ENCODE peak calls at places on chromosomes 6 and 20, in eight cellular contexts. One of them, this sample, is unnamed.

GRCh38 chr6:5695260-5696245 is 311.2 kb downstream of the NRN1 start:
- DNase-seq in AG08396: peak; percentile 60
- DNase-seq in T-helper 2 cell: no peak
- DNase-seq in GM12878: no peak
- DNase-seq in stimulated activated CD4-positive, alpha-beta T cell treated with anti-CD3 and anti-CD28 coated beads, TNF-alpha, amount 100 ng/mL, for 48 hours: no peak
- DNase-seq in activated T-cell treated with anti-CD3 and anti-CD28 coated beads for 24 hours: no peak
- DNase-seq in cardiac muscle cell: no peak
- DNase-seq in T1000: no peak
- DNase-seq in this sample: peak; percentile 15

GRCh38 chr6:43096451-43097097 is 20.5 kb downstream of the PTK7 start:
- DNase-seq in AG08396: peak; percentile 61
- DNase-seq in T-helper 2 cell: no peak
- DNase-seq in GM12878: no peak
- DNase-seq in stimulated activated CD4-positive, alpha-beta T cell treated with anti-CD3 and anti-CD28 coated beads, TNF-alpha, amount 100 ng/mL, for 48 hours: no peak
- DNase-seq in activated T-cell treated with anti-CD3 and anti-CD28 coated beads for 24 hours: no peak
- DNase-seq in cardiac muscle cell: no peak
- DNase-seq in T1000: peak; percentile 61
- DNase-seq in this sample: no peak

GRCh38 chr6:2768125-2768524 is 2.9 kb downstream of the WRNIP1 start:
- DNase-seq in AG08396: no peak
- DNase-seq in T-helper 2 cell: no peak
- DNase-seq in GM12878: no peak
- DNase-seq in stimulated activated CD4-positive, alpha-beta T cell treated with anti-CD3 and anti-CD28 coated beads, TNF-alpha, amount 100 ng/mL, for 48 hours: no peak
- DNase-seq in activated T-cell treated with anti-CD3 and anti-CD28 coated beads for 24 hours: no peak
- DNase-seq in cardiac muscle cell: no peak
- DNase-seq in T1000: no peak
- DNase-seq in this sample: no peak

GRCh38 chr6:23228439-23229024 is 659.2 kb downstream of the HDGFL1 start:
- DNase-seq in AG08396: no peak
- DNase-seq in T-helper 2 cell: no peak
- DNase-seq in GM12878: no peak
- DNase-seq in stimulated activated CD4-positive, alpha-beta T cell treated with anti-CD3 and anti-CD28 coated beads, TNF-alpha, amount 100 ng/mL, for 48 hours: no peak
- DNase-seq in activated T-cell treated with anti-CD3 and anti-CD28 coated beads for 24 hours: no peak
- DNase-seq in cardiac muscle cell: no peak
- DNase-seq in T1000: peak; percentile 41
- DNase-seq in this sample: no peak

GRCh38 chr20:45593498-45593897 is 14.4 kb upstream of the WFDC8 start:
- DNase-seq in AG08396: no peak
- DNase-seq in T-helper 2 cell: no peak
- DNase-seq in GM12878: no peak
- DNase-seq in stimulated activated CD4-positive, alpha-beta T cell treated with anti-CD3 and anti-CD28 coated beads, TNF-alpha, amount 100 ng/mL, for 48 hours: no peak
- DNase-seq in activated T-cell treated with anti-CD3 and anti-CD28 coated beads for 24 hours: no peak
- DNase-seq in cardiac muscle cell: no peak
- DNase-seq in T1000: no peak
- DNase-seq in this sample: no peak

GRCh38 chr6:132161283-132161682 is 210.1 kb upstream of the CCN2 start:
- DNase-seq in AG08396: peak; percentile 22
- DNase-seq in T-helper 2 cell: no peak
- DNase-seq in GM12878: no peak
- DNase-seq in stimulated activated CD4-positive, alpha-beta T cell treated with anti-CD3 and anti-CD28 coated beads, TNF-alpha, amount 100 ng/mL, for 48 hours: no peak
- DNase-seq in activated T-cell treated with anti-CD3 and anti-CD28 coated beads for 24 hours: no peak
- DNase-seq in cardiac muscle cell: peak; percentile 31
- DNase-seq in T1000: no peak
- DNase-seq in this sample: peak; percentile 54

GRCh38 chr6:25223421-25224052 is 55.6 kb upstream of the CARMIL1 start:
- DNase-seq in AG08396: peak; percentile 69
- DNase-seq in T-helper 2 cell: peak; percentile 54
- DNase-seq in GM12878: peak; percentile 19
- DNase-seq in stimulated activated CD4-positive, alpha-beta T cell treated with anti-CD3 and anti-CD28 coated beads, TNF-alpha, amount 100 ng/mL, for 48 hours: peak; percentile 30
- DNase-seq in activated T-cell treated with anti-CD3 and anti-CD28 coated beads for 24 hours: peak; percentile 52
- DNase-seq in cardiac muscle cell: peak; percentile 71
- DNase-seq in T1000: peak; percentile 22
- DNase-seq in this sample: peak; percentile 65

GRCh38 chr6:14858808-14859207 is 387.1 kb upstream of the JARID2 start:
- DNase-seq in AG08396: no peak
- DNase-seq in T-helper 2 cell: no peak
- DNase-seq in GM12878: no peak
- DNase-seq in stimulated activated CD4-positive, alpha-beta T cell treated with anti-CD3 and anti-CD28 coated beads, TNF-alpha, amount 100 ng/mL, for 48 hours: no peak
- DNase-seq in activated T-cell treated with anti-CD3 and anti-CD28 coated beads for 24 hours: peak; percentile 16
- DNase-seq in cardiac muscle cell: no peak
- DNase-seq in T1000: no peak
- DNase-seq in this sample: no peak

GRCh38 chr6:17964633-17965032 is 22.8 kb downstream of the KIF13A start:
- DNase-seq in AG08396: no peak
- DNase-seq in T-helper 2 cell: no peak
- DNase-seq in GM12878: no peak
- DNase-seq in stimulated activated CD4-positive, alpha-beta T cell treated with anti-CD3 and anti-CD28 coated beads, TNF-alpha, amount 100 ng/mL, for 48 hours: no peak
- DNase-seq in activated T-cell treated with anti-CD3 and anti-CD28 coated beads for 24 hours: no peak
- DNase-seq in cardiac muscle cell: no peak
- DNase-seq in T1000: no peak
- DNase-seq in this sample: no peak

GRCh38 chr6:167761794-167762258 is 64.9 kb upstream of the AFDN start:
- DNase-seq in AG08396: no peak
- DNase-seq in T-helper 2 cell: no peak
- DNase-seq in GM12878: no peak
- DNase-seq in stimulated activated CD4-positive, alpha-beta T cell treated with anti-CD3 and anti-CD28 coated beads, TNF-alpha, amount 100 ng/mL, for 48 hours: no peak
- DNase-seq in activated T-cell treated with anti-CD3 and anti-CD28 coated beads for 24 hours: no peak
- DNase-seq in cardiac muscle cell: no peak
- DNase-seq in T1000: no peak
- DNase-seq in this sample: no peak

GRCh38 chr20:17473662-17474061 is 57.5 kb downstream of the BFSP1 start:
- DNase-seq in AG08396: no peak
- DNase-seq in T-helper 2 cell: no peak
- DNase-seq in GM12878: no peak
- DNase-seq in stimulated activated CD4-positive, alpha-beta T cell treated with anti-CD3 and anti-CD28 coated beads, TNF-alpha, amount 100 ng/mL, for 48 hours: no peak
- DNase-seq in activated T-cell treated with anti-CD3 and anti-CD28 coated beads for 24 hours: no peak
- DNase-seq in cardiac muscle cell: no peak
- DNase-seq in T1000: no peak
- DNase-seq in this sample: no peak

GRCh38 chr20:57384953-57385761 is 6.0 kb upstream of the RBM38 start:
- DNase-seq in AG08396: no peak
- DNase-seq in T-helper 2 cell: no peak
- DNase-seq in GM12878: no peak
- DNase-seq in stimulated activated CD4-positive, alpha-beta T cell treated with anti-CD3 and anti-CD28 coated beads, TNF-alpha, amount 100 ng/mL, for 48 hours: no peak
- DNase-seq in activated T-cell treated with anti-CD3 and anti-CD28 coated beads for 24 hours: no peak
- DNase-seq in cardiac muscle cell: no peak
- DNase-seq in T1000: no peak
- DNase-seq in this sample: no peak

GRCh38 chr20:9236408-9236912 is 167.6 kb downstream of the PLCB4 start:
- DNase-seq in AG08396: no peak
- DNase-seq in T-helper 2 cell: no peak
- DNase-seq in GM12878: no peak
- DNase-seq in stimulated activated CD4-positive, alpha-beta T cell treated with anti-CD3 and anti-CD28 coated beads, TNF-alpha, amount 100 ng/mL, for 48 hours: no peak
- DNase-seq in activated T-cell treated with anti-CD3 and anti-CD28 coated beads for 24 hours: no peak
- DNase-seq in cardiac muscle cell: no peak
- DNase-seq in T1000: no peak
- DNase-seq in this sample: no peak

GRCh38 chr6:169070506-169071176 is 183.0 kb downstream of the THBS2 start:
- DNase-seq in AG08396: peak; percentile 93
- DNase-seq in T-helper 2 cell: no peak
- DNase-seq in GM12878: no peak
- DNase-seq in stimulated activated CD4-positive, alpha-beta T cell treated with anti-CD3 and anti-CD28 coated beads, TNF-alpha, amount 100 ng/mL, for 48 hours: no peak
- DNase-seq in activated T-cell treated with anti-CD3 and anti-CD28 coated beads for 24 hours: no peak
- DNase-seq in cardiac muscle cell: no peak
- DNase-seq in T1000: peak; percentile 91
- DNase-seq in this sample: peak; percentile 87

GRCh38 chr6:140537834-140538680 is 1163.6 kb upstream of the CITED2 start:
- DNase-seq in AG08396: peak; percentile 73
- DNase-seq in T-helper 2 cell: no peak
- DNase-seq in GM12878: no peak
- DNase-seq in stimulated activated CD4-positive, alpha-beta T cell treated with anti-CD3 and anti-CD28 coated beads, TNF-alpha, amount 100 ng/mL, for 48 hours: no peak
- DNase-seq in activated T-cell treated with anti-CD3 and anti-CD28 coated beads for 24 hours: no peak
- DNase-seq in cardiac muscle cell: peak; percentile 71
- DNase-seq in T1000: peak; percentile 52
- DNase-seq in this sample: peak; percentile 73

GRCh38 chr20:45497971-45498494 is 17.4 kb downstream of the SPINT3 start:
- DNase-seq in AG08396: no peak
- DNase-seq in T-helper 2 cell: no peak
- DNase-seq in GM12878: no peak
- DNase-seq in stimulated activated CD4-positive, alpha-beta T cell treated with anti-CD3 and anti-CD28 coated beads, TNF-alpha, amount 100 ng/mL, for 48 hours: no peak
- DNase-seq in activated T-cell treated with anti-CD3 and anti-CD28 coated beads for 24 hours: no peak
- DNase-seq in cardiac muscle cell: no peak
- DNase-seq in T1000: no peak
- DNase-seq in this sample: no peak

GRCh38 chr20:33526769-33527168 is 36.9 kb downstream of the CBFA2T2 start:
- DNase-seq in AG08396: no peak
- DNase-seq in T-helper 2 cell: no peak
- DNase-seq in GM12878: no peak
- DNase-seq in stimulated activated CD4-positive, alpha-beta T cell treated with anti-CD3 and anti-CD28 coated beads, TNF-alpha, amount 100 ng/mL, for 48 hours: no peak
- DNase-seq in activated T-cell treated with anti-CD3 and anti-CD28 coated beads for 24 hours: no peak
- DNase-seq in cardiac muscle cell: no peak
- DNase-seq in T1000: no peak
- DNase-seq in this sample: no peak

GRCh38 chr6:107102414-107102805 is 12.9 kb downstream of the BEND3 start:
- DNase-seq in AG08396: no peak
- DNase-seq in T-helper 2 cell: no peak
- DNase-seq in GM12878: no peak
- DNase-seq in stimulated activated CD4-positive, alpha-beta T cell treated with anti-CD3 and anti-CD28 coated beads, TNF-alpha, amount 100 ng/mL, for 48 hours: no peak
- DNase-seq in activated T-cell treated with anti-CD3 and anti-CD28 coated beads for 24 hours: no peak
- DNase-seq in cardiac muscle cell: peak; percentile 24
- DNase-seq in T1000: no peak
- DNase-seq in this sample: no peak

GRCh38 chr6:157596886-157597285 is 215.9 kb downstream of the ZDHHC14 start:
- DNase-seq in AG08396: peak; percentile 69
- DNase-seq in T-helper 2 cell: no peak
- DNase-seq in GM12878: no peak
- DNase-seq in stimulated activated CD4-positive, alpha-beta T cell treated with anti-CD3 and anti-CD28 coated beads, TNF-alpha, amount 100 ng/mL, for 48 hours: no peak
- DNase-seq in activated T-cell treated with anti-CD3 and anti-CD28 coated beads for 24 hours: no peak
- DNase-seq in cardiac muscle cell: no peak
- DNase-seq in T1000: no peak
- DNase-seq in this sample: peak; percentile 37

GRCh38 chr6:159693894-159694545 is 979 bp upstream of the SOD2 start:
- DNase-seq in AG08396: peak; percentile 17
- DNase-seq in T-helper 2 cell: peak; percentile 44
- DNase-seq in GM12878: no peak
- DNase-seq in stimulated activated CD4-positive, alpha-beta T cell treated with anti-CD3 and anti-CD28 coated beads, TNF-alpha, amount 100 ng/mL, for 48 hours: peak; percentile 17
- DNase-seq in activated T-cell treated with anti-CD3 and anti-CD28 coated beads for 24 hours: no peak
- DNase-seq in cardiac muscle cell: peak; percentile 18
- DNase-seq in T1000: no peak
- DNase-seq in this sample: peak; percentile 92

GRCh38 chr20:38635721-38636285 is 34.2 kb downstream of the ARHGAP40 start:
- DNase-seq in AG08396: peak; percentile 23
- DNase-seq in T-helper 2 cell: no peak
- DNase-seq in GM12878: no peak
- DNase-seq in stimulated activated CD4-positive, alpha-beta T cell treated with anti-CD3 and anti-CD28 coated beads, TNF-alpha, amount 100 ng/mL, for 48 hours: no peak
- DNase-seq in activated T-cell treated with anti-CD3 and anti-CD28 coated beads for 24 hours: no peak
- DNase-seq in cardiac muscle cell: no peak
- DNase-seq in T1000: no peak
- DNase-seq in this sample: no peak

GRCh38 chr20:57638895-57639236 is 18.6 kb upstream of the ZBP1 start:
- DNase-seq in AG08396: no peak
- DNase-seq in T-helper 2 cell: no peak
- DNase-seq in GM12878: no peak
- DNase-seq in stimulated activated CD4-positive, alpha-beta T cell treated with anti-CD3 and anti-CD28 coated beads, TNF-alpha, amount 100 ng/mL, for 48 hours: no peak
- DNase-seq in activated T-cell treated with anti-CD3 and anti-CD28 coated beads for 24 hours: no peak
- DNase-seq in cardiac muscle cell: no peak
- DNase-seq in T1000: no peak
- DNase-seq in this sample: no peak

GRCh38 chr6:47700051-47700450 is 1.7 kb downstream of the ADGRF4 start:
- DNase-seq in AG08396: peak; percentile 14
- DNase-seq in T-helper 2 cell: no peak
- DNase-seq in GM12878: no peak
- DNase-seq in stimulated activated CD4-positive, alpha-beta T cell treated with anti-CD3 and anti-CD28 coated beads, TNF-alpha, amount 100 ng/mL, for 48 hours: no peak
- DNase-seq in activated T-cell treated with anti-CD3 and anti-CD28 coated beads for 24 hours: no peak
- DNase-seq in cardiac muscle cell: no peak
- DNase-seq in T1000: peak; percentile 15
- DNase-seq in this sample: no peak

This sample was measured in SJCRH30.